ENCODE peak calls at places on chromosomes 1 and 21, in five cellular contexts. P is breast epithelium; O is HCT116; Y is naive thymus-derived CD4-positive, alpha-beta T cell; I is coronary artery. T is an unnamed sample.

GRCh38 chr1:112538883-112539282 is 30.1 kb downstream of the WNT2B start:
- DNase-seq in P (no peak), O (no peak), Y (no peak), I (no peak), T (no peak)

GRCh38 chr1:157678721-157679120 is 21.8 kb downstream of the FCRL3 start:
- DNase-seq in P (no peak), O (no peak), Y (no peak), I (no peak), T (no peak)

GRCh38 chr1:23613191-23614126 is 54.2 kb upstream of the ID3 start:
- DNase-seq in P (no peak), O (no peak), Y (peak), I (no peak), T (no peak)

GRCh38 chr1:116243673-116244101 is 129.4 kb upstream of the ATP1A1 start:
- DNase-seq in P (no peak), O (no peak), Y (no peak), I (no peak), T (no peak)

GRCh38 chr1:54403808-54404261 is 2.4 kb downstream of the SSBP3 start:
- DNase-seq in P (no peak), O (no peak), Y (no peak), I (no peak), T (no peak)

GRCh38 chr1:55575571-55576279 is 360.6 kb upstream of the USP24 start:
- DNase-seq in P (no peak), O (no peak), Y (no peak), I (no peak), T (no peak)

GRCh38 chr1:75342799-75343198 is 208.6 kb downstream of the LHX8 start:
- DNase-seq in P (no peak), O (no peak), Y (no peak), I (no peak), T (no peak)

GRCh38 chr1:98072047-98072446 is 151.2 kb upstream of the DPYD start:
- DNase-seq in P (no peak), O (no peak), Y (no peak), I (no peak), T (no peak)

DNA sequence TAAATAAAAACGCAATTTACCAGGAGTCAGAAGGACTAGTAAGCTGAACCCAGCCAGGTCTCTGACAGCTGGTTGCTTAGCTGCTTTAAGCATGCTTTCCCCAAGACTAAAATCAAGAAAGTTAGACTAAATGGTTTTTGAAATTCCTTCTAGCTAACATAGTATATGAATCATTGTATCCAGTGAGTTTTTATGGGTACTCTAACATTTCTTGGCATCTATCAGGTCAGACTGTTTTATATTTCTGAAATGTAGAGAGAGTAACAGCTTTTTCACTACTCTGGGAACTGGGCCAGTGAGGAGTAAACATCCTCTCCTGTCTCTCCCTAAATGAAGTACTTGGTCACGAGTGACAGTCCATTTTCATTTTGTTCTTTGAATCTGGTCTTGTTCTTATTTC is 47.4 kb downstream of the PKN2 start:
- DNase-seq in P (no peak), O (no peak), Y (no peak), I (no peak), T (no peak)
- H3K27ac ChIP-seq in P (peak), O (no peak), Y (no peak), I (peak), T (peak)

GRCh38 chr1:236512019-236512418 is 11.8 kb upstream of the LGALS8 start:
- DNase-seq in P (no peak), O (no peak), Y (no peak), I (no peak), T (no peak)
- H3K27ac ChIP-seq in P (no peak), O (no peak), Y (no peak), I (no peak), T (no peak)

DNA sequence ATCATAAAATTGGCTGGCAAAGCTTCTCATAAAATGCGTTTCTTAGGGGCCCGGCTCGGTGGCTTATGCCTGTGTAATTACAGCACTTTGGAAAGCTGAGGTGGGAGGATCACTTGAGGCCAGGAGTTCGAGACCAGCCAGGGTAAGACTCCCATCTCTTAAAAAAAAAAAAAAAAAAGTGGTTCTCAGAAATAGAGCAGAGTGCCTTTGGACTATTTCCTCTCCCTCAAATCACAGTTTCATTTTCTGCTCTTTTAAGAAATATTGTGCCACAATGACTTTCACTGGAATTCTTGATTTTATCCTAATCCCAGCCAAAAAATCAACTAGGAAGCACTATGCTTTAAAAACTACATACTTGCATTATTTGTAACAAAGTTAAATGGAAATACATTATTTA is 13.3 kb downstream of the HSF2BP start:
- DNase-seq in P (no peak), O (no peak), Y (no peak), I (no peak), T (no peak)
- H3K27ac ChIP-seq in P (no peak), O (no peak), Y (peak), I (peak), T (peak)

GRCh38 chr1:17251699-17252376 is 2.9 kb downstream of the PADI3 start:
- DNase-seq in P (no peak), O (no peak), Y (no peak), I (no peak), T (no peak)
- H3K27ac ChIP-seq in P (no peak), O (no peak), Y (no peak), I (no peak), T (peak)

DNA sequence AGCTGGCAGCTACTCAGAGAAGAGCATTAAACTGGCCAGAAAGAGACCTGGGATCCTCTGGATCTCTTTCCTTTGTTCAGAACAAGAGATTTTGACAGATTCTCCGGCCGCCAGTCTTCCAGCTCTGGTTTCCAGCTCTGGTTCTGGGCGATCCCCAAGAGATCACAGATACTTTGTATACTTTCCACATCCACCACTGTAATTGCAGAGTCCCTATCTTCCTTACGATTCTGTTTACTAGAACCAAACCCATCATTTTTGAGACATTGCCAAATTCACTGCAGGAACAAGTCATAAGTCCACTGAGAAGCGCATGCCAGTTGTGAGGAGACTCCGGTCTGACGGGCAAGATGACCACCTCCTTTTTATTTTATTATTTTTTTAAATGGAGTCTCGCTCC is 505.3 kb downstream of the SMYD3 start:
- DNase-seq in P (no peak), O (no peak), Y (no peak), I (no peak), T (no peak)
- H3K27ac ChIP-seq in P (no peak), O (no peak), Y (no peak), I (no peak), T (no peak)

DNA sequence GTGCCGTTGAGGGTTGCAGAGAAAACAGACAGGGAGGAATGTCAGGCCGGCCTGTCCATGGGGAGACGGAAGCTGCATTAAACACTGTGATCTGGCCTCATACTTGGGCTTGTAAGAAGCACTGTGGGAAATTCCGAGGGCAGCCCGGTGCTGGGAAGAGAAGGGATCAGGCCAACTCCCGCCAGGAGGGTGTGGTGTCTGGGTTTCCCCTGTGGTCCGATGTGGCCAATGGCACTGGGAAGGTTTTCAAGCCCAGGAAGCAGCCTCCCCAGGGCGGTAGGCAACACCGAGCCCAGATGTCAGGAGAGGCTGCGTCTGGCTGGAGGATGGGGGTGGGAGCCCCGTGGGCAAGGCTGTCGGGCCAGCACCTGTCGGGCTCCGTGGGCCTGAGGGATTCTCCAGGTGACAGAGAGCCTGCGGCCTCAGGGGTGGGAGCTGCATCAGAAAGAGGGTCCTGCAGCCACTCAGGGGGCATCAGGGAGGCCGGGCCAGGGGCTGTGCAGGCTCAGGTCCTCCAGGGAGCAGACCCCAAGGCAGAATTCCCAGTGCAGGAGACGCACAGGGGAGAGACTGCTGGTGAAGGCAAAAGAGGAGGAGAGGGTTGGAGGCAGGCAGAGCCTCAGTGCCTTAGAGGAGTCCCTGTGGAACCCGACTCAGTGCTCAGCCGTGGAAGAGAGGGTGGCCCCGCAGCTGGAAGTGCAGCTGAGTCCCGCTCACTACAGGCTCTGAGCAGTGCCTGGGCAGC is 8.4 kb downstream of the UBASH3A start:
- DNase-seq in P (no peak), O (no peak), Y (no peak), I (no peak), T (no peak)
- H3K27ac ChIP-seq in P (no peak), O (no peak), Y (peak), I (no peak), T (no peak)

T was measured in RWPE2.